ENCODE peak calls at places on chromosomes 5 and 9, in seven cellular contexts. R, Y, N, A, Z, K and I are unnamed samples.

GRCh38 chr5:142280066-142281011 is 44.5 kb downstream of the SPRY4 start:
- DNase-seq in R (peak; percentile 83), Y (no peak), N (peak; percentile 76), A (no peak), Z (peak; percentile 77), K (peak; percentile 47), I (no peak)

GRCh38 chr5:131324311-131324710 is 60.5 kb downstream of the CDC42SE2 start:
- DNase-seq in R (no peak), Y (no peak), N (no peak), A (no peak), Z (no peak), K (no peak), I (no peak)

GRCh38 chr5:14108170-14108996 is 34.8 kb upstream of the TRIO start:
- DNase-seq in R (peak; percentile 54), Y (peak; percentile 44), N (peak; percentile 78), A (peak; percentile 35), Z (peak; percentile 65), K (peak; percentile 72), I (peak; percentile 43)

GRCh38 chr9:101307524-101308213 is 77.1 kb downstream of the BAAT start:
- DNase-seq in R (no peak), Y (no peak), N (no peak), A (no peak), Z (no peak), K (no peak), I (no peak)

GRCh38 chr5:129174447-129174846 is 79.9 kb downstream of the ISOC1 start:
- DNase-seq in R (no peak), Y (no peak), N (no peak), A (no peak), Z (no peak), K (no peak), I (no peak)

GRCh38 chr9:75482566-75482965 is 394.3 kb downstream of the OSTF1 start:
- DNase-seq in R (no peak), Y (no peak), N (no peak), A (no peak), Z (no peak), K (no peak), I (no peak)

GRCh38 chr9:33795281-33795680 is at the start of gene PRSS3:
- DNase-seq in R (no peak), Y (no peak), N (no peak), A (no peak), Z (no peak), K (no peak), I (no peak)

GRCh38 chr5:138635268-138635667 is 60.1 kb upstream of the HSPA9 start:
- DNase-seq in R (no peak), Y (no peak), N (no peak), A (no peak), Z (no peak), K (no peak), I (no peak)

GRCh38 chr9:133490865-133491655 is 12.2 kb upstream of the SLC2A6 start:
- DNase-seq in R (no peak), Y (no peak), N (no peak), A (no peak), Z (no peak), K (peak; percentile 22), I (no peak)

GRCh38 chr5:95027775-95028174 is 257.1 kb downstream of the MCTP1 start:
- DNase-seq in R (no peak), Y (no peak), N (no peak), A (no peak), Z (no peak), K (no peak), I (no peak)

GRCh38 chr5:95029569-95030366 is 255.1 kb downstream of the MCTP1 start:
- DNase-seq in R (no peak), Y (peak; percentile 56), N (no peak), A (no peak), Z (no peak), K (no peak), I (no peak)

GRCh38 chr5:95022967-95023695 is 261.8 kb downstream of the MCTP1 start:
- DNase-seq in R (no peak), Y (peak; percentile 66), N (no peak), A (no peak), Z (no peak), K (no peak), I (no peak)

GRCh38 chr5:95032801-95033200 is 252.1 kb downstream of the MCTP1 start:
- DNase-seq in R (no peak), Y (no peak), N (no peak), A (no peak), Z (no peak), K (no peak), I (no peak)

DNA sequence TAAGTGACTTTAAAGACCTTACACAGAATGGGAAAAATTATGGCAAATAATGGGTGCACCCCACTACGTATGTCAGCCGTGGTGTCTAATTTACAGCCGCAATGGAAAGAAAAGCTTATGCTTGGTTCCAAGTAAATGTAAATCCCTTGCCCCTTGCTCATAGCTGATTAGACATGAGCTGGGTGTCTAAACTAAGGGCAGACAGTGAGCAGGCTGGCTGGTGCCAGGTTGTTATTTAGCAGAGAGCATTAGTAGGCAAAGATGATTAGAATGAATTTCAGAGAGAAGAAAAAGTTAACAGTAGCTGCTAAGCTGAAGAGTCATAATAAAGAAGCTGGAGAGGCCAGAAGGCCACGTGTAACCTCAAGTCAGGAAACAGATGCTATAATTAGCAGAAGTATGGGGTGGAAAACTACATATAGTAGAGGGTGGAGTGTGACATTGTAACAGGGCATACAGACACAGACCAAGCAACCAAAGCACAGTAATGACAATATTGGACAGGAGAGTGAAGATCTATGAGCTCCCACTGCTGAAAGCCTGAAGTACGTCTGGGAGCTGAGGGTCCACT is 257.7 kb downstream of the MCTP1 start:
- DNase-seq in R (no peak), Y (no peak), N (no peak), A (no peak), Z (no peak), K (no peak), I (no peak)
- TF ChIP-seq TAF1 in R (no peak), Y (no peak), N (no peak), A (no peak), Z (no peak), K (no peak), I (no peak)

DNA sequence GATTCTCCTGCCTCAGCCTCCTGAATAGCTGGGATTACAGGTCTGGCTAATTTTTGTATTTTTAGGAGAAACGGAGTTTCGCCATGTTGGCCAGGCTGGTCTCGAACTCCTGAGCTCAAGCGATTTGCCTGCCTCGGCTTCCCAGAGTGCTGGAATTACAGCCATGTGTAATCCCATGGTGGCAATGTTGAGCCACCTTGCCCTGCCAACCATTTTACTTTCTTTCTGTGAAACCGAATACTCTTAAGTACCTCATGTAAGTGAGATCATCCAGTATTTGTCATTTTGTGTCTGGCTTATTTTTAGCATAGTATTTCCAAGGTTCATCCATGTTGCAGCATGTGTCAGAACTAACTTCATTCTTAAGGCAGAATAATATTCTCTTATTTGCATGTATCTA is 8.2 kb downstream of the PRRC2B start:
- DNase-seq in R (no peak), Y (no peak), N (no peak), A (no peak), Z (no peak), K (no peak), I (no peak)
- TF ChIP-seq TAF1 in R (no peak), Y (no peak), N (no peak), A (no peak), Z (no peak), K (no peak), I (no peak)

GRCh38 chr5:115453391-115454095 is 91.0 kb downstream of the FEM1C start:
- DNase-seq in R (no peak), Y (no peak), N (no peak), A (no peak), Z (no peak), K (no peak), I (no peak)

GRCh38 chr5:115452083-115452482 is 92.5 kb downstream of the FEM1C start:
- DNase-seq in R (no peak), Y (no peak), N (no peak), A (no peak), Z (no peak), K (no peak), I (no peak)

GRCh38 chr5:115455241-115455640 is 89.3 kb downstream of the FEM1C start:
- DNase-seq in R (no peak), Y (no peak), N (no peak), A (no peak), Z (no peak), K (no peak), I (no peak)

GRCh38 chr5:115452791-115453190 is 91.8 kb downstream of the FEM1C start:
- DNase-seq in R (no peak), Y (no peak), N (no peak), A (no peak), Z (no peak), K (no peak), I (no peak)

GRCh38 chr5:115450741-115451140 is 93.8 kb downstream of the FEM1C start:
- DNase-seq in R (no peak), Y (no peak), N (no peak), A (no peak), Z (no peak), K (no peak), I (no peak)
- TF ChIP-seq TAF1 in R (no peak), Y (no peak), N (no peak), A (no peak), Z (no peak), K (no peak), I (no peak)

DNA sequence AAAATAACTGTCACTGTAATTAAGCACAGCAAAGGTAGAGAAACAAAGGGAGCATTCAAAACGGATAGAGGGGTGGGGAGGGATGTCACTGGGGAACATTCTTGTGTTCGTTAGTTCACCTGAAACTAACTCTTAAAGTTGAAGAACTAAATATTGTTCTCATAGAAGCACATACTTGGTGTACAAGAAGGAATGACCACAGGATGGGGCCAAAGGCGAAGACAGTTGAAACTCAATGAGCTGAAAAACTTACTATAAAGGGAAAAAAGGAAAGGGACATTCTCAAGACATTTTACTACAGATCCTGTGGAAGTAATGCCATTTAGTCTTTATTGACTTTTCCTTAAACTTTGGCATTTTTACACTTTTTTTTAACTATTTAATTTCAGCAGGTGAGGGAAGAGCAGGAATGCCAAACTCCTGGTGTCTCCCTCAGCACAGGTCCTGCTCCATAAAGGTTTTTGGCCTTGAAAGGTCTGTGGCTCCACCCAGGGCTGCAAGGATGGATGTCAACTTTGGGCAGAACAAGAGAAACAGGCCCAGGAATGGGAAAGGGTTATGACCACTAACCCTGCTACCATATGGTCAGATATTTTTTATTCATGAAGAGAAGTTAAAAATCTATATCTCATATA is 197.6 kb upstream of the RASA1 start:
- DNase-seq in R (no peak), Y (peak; percentile 59), N (peak; percentile 17), A (no peak), Z (no peak), K (no peak), I (no peak)
- TF ChIP-seq TAF1 in R (no peak), Y (no peak), N (no peak), A (no peak), Z (no peak), K (no peak), I (no peak)

GRCh38 chr9:125644819-125645507 is 62.0 kb downstream of the MAPKAP1 start:
- DNase-seq in R (no peak), Y (no peak), N (no peak), A (no peak), Z (no peak), K (no peak), I (no peak)

GRCh38 chr9:125649315-125649714 is 57.7 kb downstream of the MAPKAP1 start:
- DNase-seq in R (no peak), Y (no peak), N (no peak), A (no peak), Z (no peak), K (no peak), I (no peak)

GRCh38 chr9:125648294-125648693 is 58.7 kb downstream of the MAPKAP1 start:
- DNase-seq in R (no peak), Y (no peak), N (no peak), A (no peak), Z (no peak), K (no peak), I (no peak)

GRCh38 chr9:125649826-125650225 is 57.2 kb downstream of the MAPKAP1 start:
- DNase-seq in R (no peak), Y (no peak), N (no peak), A (no peak), Z (no peak), K (no peak), I (no peak)

GRCh38 chr9:125646222-125647100 is 60.5 kb downstream of the MAPKAP1 start:
- DNase-seq in R (no peak), Y (no peak), N (no peak), A (no peak), Z (no peak), K (peak; percentile 45), I (no peak)
- TF ChIP-seq TAF1 in R (no peak), Y (no peak), N (no peak), A (no peak), Z (no peak), K (no peak), I (no peak)